ENCODE peak calls at places on chromosomes 1 and 21, in nine cellular contexts. M is foreskin fibroblast; P is mucosa of descending colon; C is cardiac fibroblast; A is neural crest cell; F is brain microvascular endothelial cell; N is CD8-positive, alpha-beta T cell; T is lower leg skin; Z is prostate gland. X is an unnamed sample.

GRCh38 chr1:199287632-199288031 is 648.8 kb downstream of the PTPRC start:
- DNase-seq in C (peak; percentile 34), M (peak; percentile 28), Z (no peak), F (peak; percentile 19), P (no peak), T (no peak), N (no peak), A (no peak), X (no peak)

GRCh38 chr21:32298148-32298559 is 501 bp upstream of the MRAP start:
- DNase-seq in Z (no peak), M (peak; percentile 16), T (peak; percentile 31), F (no peak), C (peak; percentile 23), N (no peak), P (no peak), A (no peak), X (no peak)

GRCh38 chr1:203534526-203534925 is 40.6 kb downstream of the OPTC start:
- DNase-seq in P (no peak), Z (peak; percentile 14), M (peak; percentile 99), T (peak; percentile 84), A (no peak), C (peak; percentile 98), N (no peak), F (peak; percentile 96), X (no peak)

GRCh38 chr21:17610862-17611261 is 1.8 kb downstream of the BTG3 start:
- DNase-seq in A (no peak), M (no peak), C (no peak), N (no peak), T (no peak), Z (peak; percentile 21), F (no peak), P (peak; percentile 44), X (no peak)

GRCh38 chr1:3708696-3709246 is 43.5 kb upstream of the CCDC27 start:
- DNase-seq in P (no peak), M (no peak), T (no peak), Z (peak; percentile 33), N (no peak), F (no peak), A (no peak), C (no peak), X (no peak)

GRCh38 chr1:53548031-53548491 is 88.9 kb downstream of the DMRTB1 start:
- DNase-seq in P (peak; percentile 6), A (no peak), M (no peak), C (no peak), N (peak; percentile 2), T (no peak), F (no peak), Z (no peak), X (no peak)

GRCh38 chr1:173175514-173176146 is 31.5 kb downstream of the TNFSF4 start:
- DNase-seq in T (no peak), M (peak; percentile 34), A (no peak), F (no peak), P (no peak), Z (no peak), N (no peak), C (peak; percentile 63), X (no peak)

GRCh38 chr1:158008630-158009029 is 15.2 kb downstream of the KIRREL1 start:
- DNase-seq in F (no peak), Z (no peak), T (no peak), N (no peak), C (no peak), P (no peak), M (no peak), A (no peak), X (no peak)

GRCh38 chr1:212293579-212293978 is 8.4 kb downstream of the PPP2R5A start:
- DNase-seq in M (no peak), Z (no peak), N (no peak), T (no peak), A (no peak), C (peak; percentile 40), P (no peak), F (no peak), X (no peak)
- TF ChIP-seq CTCF in M (peak; percentile 19), Z (no peak), N (no peak), T (no peak), A (peak; percentile 36), C (peak; percentile 19), P (no peak), F (peak; percentile 31), X (no peak)

GRCh38 chr1:11998636-11999035 is 18.4 kb downstream of the MFN2 start:
- DNase-seq in N (no peak), M (no peak), T (no peak), A (no peak), F (no peak), Z (no peak), C (no peak), P (no peak), X (no peak)

GRCh38 chr1:11999236-11999635 is 19.0 kb downstream of the MFN2 start:
- DNase-seq in F (no peak), P (no peak), Z (no peak), C (no peak), N (no peak), M (no peak), T (no peak), A (no peak), X (no peak)

GRCh38 chr1:12001249-12001917 is 17.9 kb upstream of the MIIP start:
- DNase-seq in F (peak; percentile 37), C (peak; percentile 73), A (peak; percentile 55), M (no peak), N (peak; percentile 40), Z (no peak), P (no peak), T (no peak), X (peak; percentile 55)

GRCh38 chr1:12001996-12002493 is 17.3 kb upstream of the MIIP start:
- DNase-seq in F (no peak), N (no peak), Z (no peak), A (no peak), T (no peak), P (no peak), M (no peak), C (peak; percentile 40), X (no peak)

DNA sequence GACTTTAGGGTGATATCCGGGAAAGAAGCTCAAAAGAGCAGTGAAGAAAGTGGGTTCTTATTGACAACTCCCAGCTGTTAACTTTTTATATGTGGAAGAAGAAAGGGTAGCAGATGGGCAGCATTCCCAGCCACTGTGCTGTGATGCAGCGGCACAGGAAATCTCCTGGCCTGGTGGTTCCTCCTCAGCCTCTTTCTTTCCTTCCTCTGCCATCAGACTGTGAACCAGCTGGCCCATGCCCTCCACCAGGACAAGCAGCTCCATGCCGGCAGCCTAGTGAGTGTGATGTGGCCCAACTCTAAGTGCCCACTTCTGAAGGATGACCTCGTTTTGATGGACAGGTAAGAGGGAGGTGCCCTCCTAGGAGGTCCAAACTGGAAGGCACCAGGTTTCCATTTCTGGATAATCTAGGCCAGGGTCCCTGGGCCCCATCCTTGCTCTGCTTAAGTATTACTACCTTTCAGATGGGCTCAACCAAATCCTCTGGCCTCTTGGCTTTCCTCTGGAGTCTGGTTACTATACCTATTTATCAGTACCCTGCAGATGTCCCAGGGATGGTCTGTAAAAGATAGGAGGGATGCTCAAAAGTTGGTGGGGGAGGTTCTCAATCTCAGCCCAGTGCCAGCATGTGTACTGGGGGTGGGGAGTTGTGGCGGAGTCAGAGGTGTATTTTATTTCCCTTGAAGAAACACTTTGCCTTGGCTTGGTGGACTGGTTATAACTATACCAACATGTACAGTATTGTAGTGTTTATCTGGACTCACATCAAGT is 17.0 kb downstream of the MFN2 start:
- DNase-seq in M (no peak), T (no peak), Z (no peak), C (no peak), P (no peak), A (no peak), F (no peak), N (no peak), X (no peak)
- TF ChIP-seq CTCF in M (no peak), T (no peak), Z (no peak), C (no peak), P (no peak), A (no peak), F (no peak), N (no peak), X (no peak)

GRCh38 chr1:11058026-11058425 is 1.8 kb downstream of the SRM start:
- DNase-seq in A (no peak), Z (no peak), N (no peak), M (no peak), C (no peak), F (no peak), P (no peak), T (no peak), X (no peak)

GRCh38 chr1:11061652-11062365 is 2.0 kb upstream of the SRM start:
- DNase-seq in N (no peak), T (no peak), C (no peak), F (no peak), Z (no peak), A (no peak), P (no peak), M (no peak), X (no peak)

GRCh38 chr1:11058595-11059165 is 1.1 kb downstream of the SRM start:
- DNase-seq in Z (no peak), C (no peak), T (no peak), P (peak; percentile 48), F (no peak), M (no peak), A (no peak), N (no peak), X (no peak)

GRCh38 chr1:11059166-11059989 is 440 bp downstream of the SRM start:
- DNase-seq in N (no peak), F (no peak), Z (no peak), C (no peak), A (peak; percentile 26), M (no peak), P (peak; percentile 43), T (no peak), X (no peak)

GRCh38 chr1:11059990-11060948 is at the start of gene SRM:
- DNase-seq in A (peak; percentile 79), C (peak; percentile 80), Z (peak; percentile 86), P (peak; percentile 95), T (peak; percentile 80), N (peak; percentile 90), M (peak; percentile 93), F (peak; percentile 78), X (peak; percentile 70)
- TF ChIP-seq CTCF in A (peak; percentile 60), C (peak; percentile 2), Z (no peak), P (peak; percentile 69), T (no peak), N (peak; percentile 49), M (no peak), F (peak; percentile 33), X (peak; percentile 21)

GRCh38 chr1:160164121-160164520 is 12.7 kb downstream of the ATP1A4 start:
- DNase-seq in P (no peak), F (no peak), T (no peak), C (no peak), Z (no peak), A (no peak), N (no peak), M (no peak), X (no peak)

GRCh38 chr1:160159846-160160245 is 8.4 kb downstream of the ATP1A4 start:
- DNase-seq in T (no peak), M (no peak), F (no peak), A (no peak), N (no peak), P (no peak), Z (peak; percentile 17), C (peak; percentile 9), X (no peak)

GRCh38 chr1:160163612-160164011 is 12.2 kb downstream of the ATP1A4 start:
- DNase-seq in C (peak; percentile 22), N (no peak), M (no peak), Z (no peak), F (no peak), A (no peak), T (no peak), P (no peak), X (no peak)

GRCh38 chr1:160162936-160163335 is 11.5 kb downstream of the ATP1A4 start:
- DNase-seq in N (no peak), Z (no peak), A (no peak), F (no peak), M (no peak), P (no peak), T (no peak), C (no peak), X (no peak)

GRCh38 chr1:160161965-160162705 is 10.7 kb downstream of the ATP1A4 start:
- DNase-seq in T (no peak), F (peak; percentile 17), M (no peak), N (no peak), C (peak; percentile 13), P (no peak), A (peak; percentile 29), Z (no peak), X (no peak)
- TF ChIP-seq CTCF in T (no peak), F (peak; percentile 70), M (peak; percentile 43), N (no peak), C (peak; percentile 41), P (no peak), A (peak; percentile 51), Z (no peak), X (peak; percentile 49)